ENCODE peak calls at places on chromosomes 13 and 19, in seven cellular contexts. F is CD4-positive, alpha-beta T cell; V is fibroblast of lung; P is GM23248; U is OCI-LY7; J is body of pancreas; B is heart right ventricle. E is an unnamed sample.
A peak's percentile ranks its signal among the peaks of the same experiment; 100 is the strongest.

GRCh38 chr19:53801257-53801656 is 22.9 kb downstream of the NLRP12 start:
- DNase-seq in F (no peak), B (no peak), P (no peak), U (no peak), J (no peak), V (no peak), E (no peak)

GRCh38 chr13:27953671-27954405 is 15.3 kb downstream of the CDX2 start:
- DNase-seq in F (peak; percentile 69), P (peak; percentile 87), J (peak; percentile 87), B (peak; percentile 47), V (peak; percentile 56), U (no peak), E (peak; percentile 47)

GRCh38 chr19:28941833-28942232 is 271.1 kb downstream of the UQCRFS1 start:
- DNase-seq in J (no peak), V (no peak), B (no peak), F (no peak), P (no peak), U (no peak), E (no peak)

GRCh38 chr19:48661746-48662145 is 11.1 kb downstream of the NTN5 start:
- DNase-seq in P (no peak), V (no peak), B (no peak), F (no peak), U (no peak), J (no peak), E (no peak)

GRCh38 chr13:60047943-60048342 is 115.8 kb downstream of the DIAPH3 start:
- DNase-seq in F (no peak), V (peak; percentile 9), B (no peak), J (no peak), U (no peak), P (no peak), E (no peak)

GRCh38 chr13:40517486-40518311 is 148.7 kb downstream of the FOXO1 start:
- DNase-seq in J (no peak), B (no peak), V (no peak), F (no peak), U (peak; percentile 26), P (no peak), E (no peak)

GRCh38 chr13:27079421-27079958 is 92.1 kb downstream of the USP12 start:
- DNase-seq in V (peak; percentile 39), J (no peak), U (no peak), F (no peak), B (no peak), P (peak; percentile 72), E (no peak)

GRCh38 chr13:29858667-29859066 is 8.2 kb upstream of the UBL3 start:
- DNase-seq in P (peak; percentile 89), J (no peak), V (no peak), U (no peak), F (no peak), B (no peak), E (no peak)

GRCh38 chr19:18733196-18733647 is 49.7 kb downstream of the CRTC1 start:
- DNase-seq in J (peak; percentile 27), B (no peak), U (no peak), P (no peak), F (no peak), V (peak; percentile 90), E (no peak)

GRCh38 chr19:38951187-38951586 is 20.4 kb downstream of the MRPS12 start:
- DNase-seq in B (no peak), P (no peak), F (no peak), V (no peak), U (no peak), J (no peak), E (no peak)

GRCh38 chr13:84037937-84038464 is 155.7 kb upstream of the SLITRK1 start:
- DNase-seq in B (no peak), J (no peak), P (no peak), F (no peak), V (no peak), U (no peak), E (no peak)

GRCh38 chr13:103663996-103664395 is 597.8 kb upstream of the SLC10A2 start:
- DNase-seq in V (no peak), B (no peak), P (no peak), F (no peak), J (no peak), U (no peak), E (no peak)

DNA sequence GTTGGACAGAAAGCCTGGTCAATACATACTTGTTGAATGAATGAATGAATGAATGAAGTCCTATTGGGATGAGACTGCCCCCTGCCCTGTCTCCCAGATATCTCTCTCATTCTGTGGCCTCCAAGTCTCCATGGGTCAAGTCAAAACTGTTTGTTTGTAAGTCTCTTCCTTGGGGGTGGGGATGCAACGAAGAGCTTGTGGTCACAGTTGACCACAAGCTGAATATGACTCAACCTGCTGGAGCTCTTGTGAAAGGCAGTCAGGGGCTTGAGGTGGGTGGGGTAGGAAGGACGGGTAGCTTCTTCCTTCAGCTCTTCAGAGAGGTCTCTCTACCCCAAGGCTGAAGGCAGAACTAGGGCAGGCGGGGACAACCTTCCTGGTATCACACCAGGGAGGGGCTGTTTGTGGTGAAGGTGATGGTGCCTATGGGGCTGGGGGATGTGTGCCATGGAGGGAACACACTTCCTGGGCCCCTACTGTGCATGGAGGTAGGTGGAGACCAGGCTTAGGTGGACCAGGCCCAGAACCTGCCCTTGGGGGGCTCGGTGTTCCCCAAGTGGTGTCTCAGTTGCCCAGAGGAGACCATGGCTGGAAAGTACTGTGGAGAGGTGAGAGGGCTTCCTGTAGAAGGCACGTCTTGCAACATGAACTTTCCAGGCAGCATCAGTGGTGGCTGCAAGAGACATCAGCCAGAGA is 8.0 kb downstream of the MYO1F start:
- DNase-seq in J (peak; percentile 80), P (peak; percentile 97), U (no peak), F (peak; percentile 63), B (no peak), V (peak; percentile 92), E (no peak)
- H3K27ac ChIP-seq in J (no peak overlapping the region), P (peak overlapping the region; percentile 72), U (no peak overlapping the region), F (peak overlapping the region; percentile 59), B (no peak overlapping the region), V (no peak overlapping the region), E (no peak overlapping the region)

GRCh38 chr13:23617551-23618014 is 47.4 kb downstream of the TNFRSF19 start:
- DNase-seq in B (no peak), P (peak; percentile 51), F (no peak), V (peak; percentile 75), J (no peak), U (no peak), E (no peak)

GRCh38 chr13:23616228-23616627 is 46.0 kb downstream of the TNFRSF19 start:
- DNase-seq in U (no peak), B (no peak), F (no peak), J (no peak), V (no peak), P (no peak), E (no peak)

GRCh38 chr13:23613971-23614370 is 43.8 kb downstream of the TNFRSF19 start:
- DNase-seq in V (no peak), J (no peak), F (no peak), P (no peak), B (no peak), U (no peak), E (no peak)

GRCh38 chr13:23618341-23618740 is 48.1 kb downstream of the TNFRSF19 start:
- DNase-seq in B (no peak), J (no peak), V (peak; percentile 95), P (peak; percentile 79), F (no peak), U (no peak), E (no peak)

GRCh38 chr13:23615677-23616076 is 45.5 kb downstream of the TNFRSF19 start:
- DNase-seq in B (no peak), F (no peak), P (no peak), J (no peak), U (no peak), V (no peak), E (no peak)
- H3K27ac ChIP-seq in B (no peak overlapping the region), F (no peak overlapping the region), P (no peak overlapping the region), J (no peak overlapping the region), U (no peak overlapping the region), V (no peak overlapping the region), E (no peak overlapping the region)

GRCh38 chr13:99055286-99056073 is 77.6 kb upstream of the DOCK9 start:
- DNase-seq in U (no peak), F (no peak), B (no peak), P (no peak), V (no peak), J (no peak), E (no peak)

GRCh38 chr13:99053636-99054233 is 75.9 kb upstream of the DOCK9 start:
- DNase-seq in V (no peak), J (no peak), F (no peak), U (no peak), B (no peak), P (no peak), E (no peak)

GRCh38 chr13:99058527-99059495 is 80.9 kb upstream of the DOCK9 start:
- DNase-seq in F (no peak), J (no peak), B (no peak), V (no peak), P (no peak), U (no peak), E (no peak)

GRCh38 chr13:99057310-99057975 is 79.6 kb upstream of the DOCK9 start:
- DNase-seq in U (no peak), V (peak; percentile 77), F (no peak), P (peak; percentile 84), B (no peak), J (no peak), E (no peak)

DNA sequence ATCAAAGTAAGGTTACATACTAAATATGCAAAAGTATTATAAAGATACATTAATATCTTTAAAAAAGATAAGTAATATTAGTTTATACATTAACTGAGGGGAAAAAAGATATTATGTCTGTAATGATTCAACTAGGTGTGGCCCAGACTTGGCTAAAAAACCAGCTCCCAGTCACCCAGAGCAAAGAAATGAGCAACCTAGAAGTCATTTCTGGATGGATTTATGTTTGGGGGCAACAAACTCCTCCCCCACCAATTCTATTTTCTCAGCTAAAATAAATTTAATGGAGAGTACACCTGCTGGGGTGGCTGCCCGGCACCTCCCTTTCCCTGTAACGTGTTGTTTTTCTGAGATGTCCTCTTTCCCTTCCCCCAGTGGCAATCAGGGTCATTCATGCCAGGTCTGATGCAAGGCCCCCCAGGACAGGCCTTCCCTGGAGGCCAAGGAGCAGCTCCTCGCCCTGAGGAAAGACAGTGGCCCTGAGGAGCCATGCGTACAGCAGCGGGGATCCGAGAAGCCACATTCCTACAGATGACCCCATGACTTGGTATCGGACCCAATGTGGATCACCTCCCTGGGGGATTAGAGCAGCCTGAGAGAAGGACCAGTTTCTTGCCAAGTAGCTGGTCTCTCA is 78.6 kb upstream of the DOCK9 start:
- DNase-seq in B (no peak), F (no peak), P (peak; percentile 60), V (no peak), J (no peak), U (no peak), E (no peak)
- H3K27ac ChIP-seq in B (no peak overlapping the region), F (no peak overlapping the region), P (peak overlapping the region; percentile 29), V (no peak overlapping the region), J (no peak overlapping the region), U (no peak overlapping the region), E (no peak overlapping the region)

DNA sequence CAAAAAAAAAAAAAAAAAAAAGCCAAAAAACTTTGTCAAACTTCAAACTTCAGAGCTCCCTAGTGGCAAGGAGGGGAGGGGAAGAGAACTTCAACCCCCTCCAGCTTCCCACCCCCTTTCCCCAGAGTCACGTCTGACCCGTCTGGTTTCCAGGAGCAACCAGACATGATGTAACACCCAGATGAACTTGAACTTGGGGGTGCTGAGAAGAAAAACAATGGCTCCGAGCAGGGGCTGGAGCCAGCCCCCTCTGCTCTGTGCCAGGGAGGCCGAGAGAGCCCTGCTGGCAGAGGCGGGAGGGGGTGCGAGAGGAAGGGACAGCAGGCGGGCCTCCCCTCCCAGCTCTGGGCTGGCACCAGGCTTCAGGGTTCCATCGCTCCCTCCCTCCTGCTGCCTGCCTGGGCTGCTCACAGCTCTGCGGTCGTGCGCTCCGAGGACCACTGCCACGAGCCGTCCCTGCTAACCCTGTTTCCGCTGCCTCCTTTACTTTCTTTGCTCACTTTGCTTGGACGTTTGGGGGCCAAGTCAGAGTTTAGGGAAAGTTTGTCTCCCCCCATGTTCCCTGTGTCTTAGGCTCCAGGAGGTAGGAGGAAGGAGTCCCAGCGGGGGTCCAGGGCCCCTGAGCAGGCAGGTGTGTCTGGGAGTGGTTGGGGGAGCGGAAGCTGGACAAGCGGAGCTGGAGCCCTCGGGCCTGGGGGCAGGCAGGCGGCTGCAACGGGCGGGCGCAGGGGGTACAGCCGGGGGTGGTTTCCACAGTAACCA is 11.1 kb downstream of the LYL1 start:
- DNase-seq in B (peak; percentile 77), P (peak; percentile 85), F (no peak), J (peak; percentile 40), U (no peak), V (peak; percentile 86), E (no peak)
- H3K27ac ChIP-seq in B (peak overlapping the region; percentile 43), P (peak overlapping the region; percentile 78), F (no peak overlapping the region), J (peak overlapping the region; percentile 12), U (no peak overlapping the region), V (no peak overlapping the region), E (peak overlapping the region; percentile 79)